ENCODE peak calls at places on chromosomes 4 and X, in eight cellular contexts. One of them, this sample, is unnamed.

GRCh38 chr4:110865611-110866254 is 242.9 kb upstream of the PITX2 start:
- DNase-seq in right lobe of liver: no peak
- DNase-seq in left lung: no peak
- DNase-seq in stimulated activated CD4-positive, alpha-beta T cell treated with anti-CD3 and anti-CD28 coated beads, Interleukin-12 subunit alpha, Interleukin-12 subunit beta, amount 100 ng/mL, for 24 hours: no peak
- DNase-seq in GM23248: peak; percentile 59
- DNase-seq in Peyer's patch: no peak
- DNase-seq in KG1: no peak
- DNase-seq in K562: no peak
- DNase-seq in this sample: peak; percentile 91

GRCh38 chrX:38563006-38563405 is 1.7 kb downstream of the TSPAN7 start:
- DNase-seq in right lobe of liver: no peak
- DNase-seq in left lung: no peak
- DNase-seq in stimulated activated CD4-positive, alpha-beta T cell treated with anti-CD3 and anti-CD28 coated beads, Interleukin-12 subunit alpha, Interleukin-12 subunit beta, amount 100 ng/mL, for 24 hours: no peak
- DNase-seq in GM23248: no peak
- DNase-seq in Peyer's patch: no peak
- DNase-seq in KG1: no peak
- DNase-seq in K562: no peak
- DNase-seq in this sample: peak; percentile 3

GRCh38 chr4:13202731-13203519 is 281.2 kb downstream of the RAB28 start:
- DNase-seq in right lobe of liver: no peak
- DNase-seq in left lung: no peak
- DNase-seq in stimulated activated CD4-positive, alpha-beta T cell treated with anti-CD3 and anti-CD28 coated beads, Interleukin-12 subunit alpha, Interleukin-12 subunit beta, amount 100 ng/mL, for 24 hours: no peak
- DNase-seq in GM23248: no peak
- DNase-seq in Peyer's patch: no peak
- DNase-seq in KG1: no peak
- DNase-seq in K562: no peak
- DNase-seq in this sample: no peak

GRCh38 chrX:149470960-149471359 is 34.1 kb downstream of the IDS start:
- DNase-seq in right lobe of liver: peak; percentile 85
- DNase-seq in left lung: peak; percentile 70
- DNase-seq in stimulated activated CD4-positive, alpha-beta T cell treated with anti-CD3 and anti-CD28 coated beads, Interleukin-12 subunit alpha, Interleukin-12 subunit beta, amount 100 ng/mL, for 24 hours: peak; percentile 47
- DNase-seq in GM23248: peak; percentile 79
- DNase-seq in Peyer's patch: peak; percentile 76
- DNase-seq in KG1: peak; percentile 31
- DNase-seq in K562: peak; percentile 81
- DNase-seq in this sample: peak; percentile 23

GRCh38 chr4:5037553-5038551 is 13.4 kb upstream of the STK32B start:
- DNase-seq in right lobe of liver: no peak
- DNase-seq in left lung: no peak
- DNase-seq in stimulated activated CD4-positive, alpha-beta T cell treated with anti-CD3 and anti-CD28 coated beads, Interleukin-12 subunit alpha, Interleukin-12 subunit beta, amount 100 ng/mL, for 24 hours: no peak
- DNase-seq in GM23248: peak; percentile 92
- DNase-seq in Peyer's patch: no peak
- DNase-seq in KG1: peak; percentile 56
- DNase-seq in K562: no peak
- DNase-seq in this sample: peak; percentile 96

GRCh38 chrX:111652719-111653118 is 28.3 kb upstream of the ALG13 start:
- DNase-seq in right lobe of liver: no peak
- DNase-seq in left lung: no peak
- DNase-seq in stimulated activated CD4-positive, alpha-beta T cell treated with anti-CD3 and anti-CD28 coated beads, Interleukin-12 subunit alpha, Interleukin-12 subunit beta, amount 100 ng/mL, for 24 hours: no peak
- DNase-seq in GM23248: no peak
- DNase-seq in Peyer's patch: no peak
- DNase-seq in KG1: no peak
- DNase-seq in K562: no peak
- DNase-seq in this sample: peak; percentile 17

GRCh38 chrX:31266172-31267076 is 194.6 kb upstream of the FTHL17 start:
- DNase-seq in right lobe of liver: peak; percentile 68
- DNase-seq in left lung: peak; percentile 48
- DNase-seq in stimulated activated CD4-positive, alpha-beta T cell treated with anti-CD3 and anti-CD28 coated beads, Interleukin-12 subunit alpha, Interleukin-12 subunit beta, amount 100 ng/mL, for 24 hours: peak; percentile 0
- DNase-seq in GM23248: peak; percentile 44
- DNase-seq in Peyer's patch: peak; percentile 71
- DNase-seq in KG1: no peak
- DNase-seq in K562: peak; percentile 70
- DNase-seq in this sample: no peak

GRCh38 chr4:8198206-8198905 is 734 bp upstream of the SH3TC1 start:
- DNase-seq in right lobe of liver: peak; percentile 81
- DNase-seq in left lung: peak; percentile 77
- DNase-seq in stimulated activated CD4-positive, alpha-beta T cell treated with anti-CD3 and anti-CD28 coated beads, Interleukin-12 subunit alpha, Interleukin-12 subunit beta, amount 100 ng/mL, for 24 hours: no peak
- DNase-seq in GM23248: no peak
- DNase-seq in Peyer's patch: no peak
- DNase-seq in KG1: peak; percentile 67
- DNase-seq in K562: no peak
- DNase-seq in this sample: no peak

GRCh38 chr4:610411-611261 is 14.7 kb upstream of the PDE6B start:
- DNase-seq in right lobe of liver: no peak
- DNase-seq in left lung: no peak
- DNase-seq in stimulated activated CD4-positive, alpha-beta T cell treated with anti-CD3 and anti-CD28 coated beads, Interleukin-12 subunit alpha, Interleukin-12 subunit beta, amount 100 ng/mL, for 24 hours: no peak
- DNase-seq in GM23248: peak; percentile 63
- DNase-seq in Peyer's patch: no peak
- DNase-seq in KG1: no peak
- DNase-seq in K562: no peak
- DNase-seq in this sample: no peak

GRCh38 chr4:122658818-122659295 is 38.0 kb upstream of the IL21 start:
- DNase-seq in right lobe of liver: no peak
- DNase-seq in left lung: no peak
- DNase-seq in stimulated activated CD4-positive, alpha-beta T cell treated with anti-CD3 and anti-CD28 coated beads, Interleukin-12 subunit alpha, Interleukin-12 subunit beta, amount 100 ng/mL, for 24 hours: no peak
- DNase-seq in GM23248: no peak
- DNase-seq in Peyer's patch: no peak
- DNase-seq in KG1: no peak
- DNase-seq in K562: no peak
- DNase-seq in this sample: no peak

GRCh38 chr4:123444298-123444731 is 47.7 kb downstream of the SPRY1 start:
- DNase-seq in right lobe of liver: no peak
- DNase-seq in left lung: peak; percentile 57
- DNase-seq in stimulated activated CD4-positive, alpha-beta T cell treated with anti-CD3 and anti-CD28 coated beads, Interleukin-12 subunit alpha, Interleukin-12 subunit beta, amount 100 ng/mL, for 24 hours: peak; percentile 7
- DNase-seq in GM23248: no peak
- DNase-seq in Peyer's patch: peak; percentile 56
- DNase-seq in KG1: peak; percentile 61
- DNase-seq in K562: peak; percentile 49
- DNase-seq in this sample: peak; percentile 60

GRCh38 chrX:119468930-119469635 is 839 bp downstream of the SLC25A5 start:
- DNase-seq in right lobe of liver: peak; percentile 89
- DNase-seq in left lung: peak; percentile 89
- DNase-seq in stimulated activated CD4-positive, alpha-beta T cell treated with anti-CD3 and anti-CD28 coated beads, Interleukin-12 subunit alpha, Interleukin-12 subunit beta, amount 100 ng/mL, for 24 hours: peak; percentile 82
- DNase-seq in GM23248: peak; percentile 90
- DNase-seq in Peyer's patch: peak; percentile 93
- DNase-seq in KG1: peak; percentile 45
- DNase-seq in K562: peak; percentile 73
- DNase-seq in this sample: peak; percentile 68

GRCh38 chrX:21382715-21383114 is 8.5 kb downstream of the CNKSR2 start:
- DNase-seq in right lobe of liver: no peak
- DNase-seq in left lung: no peak
- DNase-seq in stimulated activated CD4-positive, alpha-beta T cell treated with anti-CD3 and anti-CD28 coated beads, Interleukin-12 subunit alpha, Interleukin-12 subunit beta, amount 100 ng/mL, for 24 hours: no peak
- DNase-seq in GM23248: peak; percentile 26
- DNase-seq in Peyer's patch: no peak
- DNase-seq in KG1: no peak
- DNase-seq in K562: no peak
- DNase-seq in this sample: no peak

GRCh38 chr4:87108142-87108546 is 112.3 kb downstream of the KLHL8 start:
- DNase-seq in right lobe of liver: no peak
- DNase-seq in left lung: peak; percentile 44
- DNase-seq in stimulated activated CD4-positive, alpha-beta T cell treated with anti-CD3 and anti-CD28 coated beads, Interleukin-12 subunit alpha, Interleukin-12 subunit beta, amount 100 ng/mL, for 24 hours: no peak
- DNase-seq in GM23248: peak; percentile 91
- DNase-seq in Peyer's patch: no peak
- DNase-seq in KG1: no peak
- DNase-seq in K562: no peak
- DNase-seq in this sample: peak; percentile 67

GRCh38 chr4:6343950-6344408 is 74.3 kb downstream of the WFS1 start:
- DNase-seq in right lobe of liver: peak; percentile 45
- DNase-seq in left lung: no peak
- DNase-seq in stimulated activated CD4-positive, alpha-beta T cell treated with anti-CD3 and anti-CD28 coated beads, Interleukin-12 subunit alpha, Interleukin-12 subunit beta, amount 100 ng/mL, for 24 hours: no peak
- DNase-seq in GM23248: peak; percentile 83
- DNase-seq in Peyer's patch: no peak
- DNase-seq in KG1: no peak
- DNase-seq in K562: peak; percentile 34
- DNase-seq in this sample: peak; percentile 69

GRCh38 chr4:124803641-124804040 is 91.1 kb upstream of the ANKRD50 start:
- DNase-seq in right lobe of liver: no peak
- DNase-seq in left lung: no peak
- DNase-seq in stimulated activated CD4-positive, alpha-beta T cell treated with anti-CD3 and anti-CD28 coated beads, Interleukin-12 subunit alpha, Interleukin-12 subunit beta, amount 100 ng/mL, for 24 hours: no peak
- DNase-seq in GM23248: peak; percentile 40
- DNase-seq in Peyer's patch: no peak
- DNase-seq in KG1: no peak
- DNase-seq in K562: no peak
- DNase-seq in this sample: peak; percentile 73

GRCh38 chr4:41060352-41061318 is 153.7 kb downstream of the APBB2 start:
- DNase-seq in right lobe of liver: no peak
- DNase-seq in left lung: no peak
- DNase-seq in stimulated activated CD4-positive, alpha-beta T cell treated with anti-CD3 and anti-CD28 coated beads, Interleukin-12 subunit alpha, Interleukin-12 subunit beta, amount 100 ng/mL, for 24 hours: no peak
- DNase-seq in GM23248: peak; percentile 62
- DNase-seq in Peyer's patch: no peak
- DNase-seq in KG1: no peak
- DNase-seq in K562: no peak
- DNase-seq in this sample: no peak

GRCh38 chrX:150058728-150059127 is 120.4 kb upstream of the EOLA2 start:
- DNase-seq in right lobe of liver: no peak
- DNase-seq in left lung: no peak
- DNase-seq in stimulated activated CD4-positive, alpha-beta T cell treated with anti-CD3 and anti-CD28 coated beads, Interleukin-12 subunit alpha, Interleukin-12 subunit beta, amount 100 ng/mL, for 24 hours: no peak
- DNase-seq in GM23248: no peak
- DNase-seq in Peyer's patch: no peak
- DNase-seq in KG1: no peak
- DNase-seq in K562: no peak
- DNase-seq in this sample: peak; percentile 18

GRCh38 chr4:150216725-150217124 is 138.5 kb downstream of the DCLK2 start:
- DNase-seq in right lobe of liver: no peak
- DNase-seq in left lung: no peak
- DNase-seq in stimulated activated CD4-positive, alpha-beta T cell treated with anti-CD3 and anti-CD28 coated beads, Interleukin-12 subunit alpha, Interleukin-12 subunit beta, amount 100 ng/mL, for 24 hours: no peak
- DNase-seq in GM23248: no peak
- DNase-seq in Peyer's patch: no peak
- DNase-seq in KG1: no peak
- DNase-seq in K562: no peak
- DNase-seq in this sample: no peak

GRCh38 chrX:1597345-1598020 is 6.1 kb downstream of the AKAP17A start:
- DNase-seq in right lobe of liver: peak; percentile 32
- DNase-seq in left lung: no peak
- DNase-seq in stimulated activated CD4-positive, alpha-beta T cell treated with anti-CD3 and anti-CD28 coated beads, Interleukin-12 subunit alpha, Interleukin-12 subunit beta, amount 100 ng/mL, for 24 hours: no peak
- DNase-seq in GM23248: no peak
- DNase-seq in Peyer's patch: no peak
- DNase-seq in KG1: no peak
- DNase-seq in K562: no peak
- DNase-seq in this sample: no peak

GRCh38 chrX:110315541-110315940 is 2.3 kb downstream of the AMMECR1 start:
- DNase-seq in right lobe of liver: no peak
- DNase-seq in left lung: no peak
- DNase-seq in stimulated activated CD4-positive, alpha-beta T cell treated with anti-CD3 and anti-CD28 coated beads, Interleukin-12 subunit alpha, Interleukin-12 subunit beta, amount 100 ng/mL, for 24 hours: no peak
- DNase-seq in GM23248: peak; percentile 37
- DNase-seq in Peyer's patch: no peak
- DNase-seq in KG1: no peak
- DNase-seq in K562: no peak
- DNase-seq in this sample: no peak

GRCh38 chr4:144338148-144338547 is 197.6 kb upstream of the GYPA start:
- DNase-seq in right lobe of liver: no peak
- DNase-seq in left lung: no peak
- DNase-seq in stimulated activated CD4-positive, alpha-beta T cell treated with anti-CD3 and anti-CD28 coated beads, Interleukin-12 subunit alpha, Interleukin-12 subunit beta, amount 100 ng/mL, for 24 hours: no peak
- DNase-seq in GM23248: no peak
- DNase-seq in Peyer's patch: no peak
- DNase-seq in KG1: no peak
- DNase-seq in K562: no peak
- DNase-seq in this sample: no peak

GRCh38 chr4:53804719-53805118 is 213.4 kb upstream of the LNX1 start:
- DNase-seq in right lobe of liver: peak; percentile 69
- DNase-seq in left lung: peak; percentile 46
- DNase-seq in stimulated activated CD4-positive, alpha-beta T cell treated with anti-CD3 and anti-CD28 coated beads, Interleukin-12 subunit alpha, Interleukin-12 subunit beta, amount 100 ng/mL, for 24 hours: peak; percentile 26
- DNase-seq in GM23248: peak; percentile 20
- DNase-seq in Peyer's patch: peak; percentile 59
- DNase-seq in KG1: peak; percentile 21
- DNase-seq in K562: peak; percentile 36
- DNase-seq in this sample: peak; percentile 34

GRCh38 chrX:66601522-66601921 is 37.4 kb downstream of the EDA2R start:
- DNase-seq in right lobe of liver: no peak
- DNase-seq in left lung: no peak
- DNase-seq in stimulated activated CD4-positive, alpha-beta T cell treated with anti-CD3 and anti-CD28 coated beads, Interleukin-12 subunit alpha, Interleukin-12 subunit beta, amount 100 ng/mL, for 24 hours: no peak
- DNase-seq in GM23248: no peak
- DNase-seq in Peyer's patch: no peak
- DNase-seq in KG1: no peak
- DNase-seq in K562: no peak
- DNase-seq in this sample: no peak

GRCh38 chr4:68375667-68376559 is 26.0 kb upstream of the YTHDC1 start:
- DNase-seq in right lobe of liver: peak; percentile 60
- DNase-seq in left lung: no peak
- DNase-seq in stimulated activated CD4-positive, alpha-beta T cell treated with anti-CD3 and anti-CD28 coated beads, Interleukin-12 subunit alpha, Interleukin-12 subunit beta, amount 100 ng/mL, for 24 hours: peak; percentile 4
- DNase-seq in GM23248: peak; percentile 79
- DNase-seq in Peyer's patch: no peak
- DNase-seq in KG1: peak; percentile 13
- DNase-seq in K562: peak; percentile 9
- DNase-seq in this sample: peak; percentile 69

GRCh38 chr4:141002323-141002805 is 130.9 kb downstream of the RNF150 start:
- DNase-seq in right lobe of liver: no peak
- DNase-seq in left lung: no peak
- DNase-seq in stimulated activated CD4-positive, alpha-beta T cell treated with anti-CD3 and anti-CD28 coated beads, Interleukin-12 subunit alpha, Interleukin-12 subunit beta, amount 100 ng/mL, for 24 hours: no peak
- DNase-seq in GM23248: peak; percentile 56
- DNase-seq in Peyer's patch: no peak
- DNase-seq in KG1: no peak
- DNase-seq in K562: no peak
- DNase-seq in this sample: peak; percentile 97

GRCh38 chr4:86935833-86936721 is 1.3 kb downstream of the AFF1 start:
- DNase-seq in right lobe of liver: peak; percentile 72
- DNase-seq in left lung: peak; percentile 74
- DNase-seq in stimulated activated CD4-positive, alpha-beta T cell treated with anti-CD3 and anti-CD28 coated beads, Interleukin-12 subunit alpha, Interleukin-12 subunit beta, amount 100 ng/mL, for 24 hours: peak; percentile 57
- DNase-seq in GM23248: peak; percentile 80
- DNase-seq in Peyer's patch: peak; percentile 82
- DNase-seq in KG1: peak; percentile 84
- DNase-seq in K562: peak; percentile 63
- DNase-seq in this sample: peak; percentile 65

GRCh38 chr4:23373269-23373668 is 516.6 kb downstream of the PPARGC1A start:
- DNase-seq in right lobe of liver: no peak
- DNase-seq in left lung: peak; percentile 81
- DNase-seq in stimulated activated CD4-positive, alpha-beta T cell treated with anti-CD3 and anti-CD28 coated beads, Interleukin-12 subunit alpha, Interleukin-12 subunit beta, amount 100 ng/mL, for 24 hours: peak; percentile 2
- DNase-seq in GM23248: no peak
- DNase-seq in Peyer's patch: no peak
- DNase-seq in KG1: no peak
- DNase-seq in K562: peak; percentile 26
- DNase-seq in this sample: peak; percentile 36

GRCh38 chr4:20992002-20992401 is 291.7 kb downstream of the PACRGL start:
- DNase-seq in right lobe of liver: no peak
- DNase-seq in left lung: no peak
- DNase-seq in stimulated activated CD4-positive, alpha-beta T cell treated with anti-CD3 and anti-CD28 coated beads, Interleukin-12 subunit alpha, Interleukin-12 subunit beta, amount 100 ng/mL, for 24 hours: no peak
- DNase-seq in GM23248: no peak
- DNase-seq in Peyer's patch: no peak
- DNase-seq in KG1: no peak
- DNase-seq in K562: no peak
- DNase-seq in this sample: peak; percentile 11

GRCh38 chr4:38327174-38327573 is 336.8 kb upstream of the KLF3 start:
- DNase-seq in right lobe of liver: no peak
- DNase-seq in left lung: no peak
- DNase-seq in stimulated activated CD4-positive, alpha-beta T cell treated with anti-CD3 and anti-CD28 coated beads, Interleukin-12 subunit alpha, Interleukin-12 subunit beta, amount 100 ng/mL, for 24 hours: no peak
- DNase-seq in GM23248: no peak
- DNase-seq in Peyer's patch: no peak
- DNase-seq in KG1: no peak
- DNase-seq in K562: no peak
- DNase-seq in this sample: no peak

GRCh38 chr4:71194454-71194853 is 144.4 kb upstream of the SLC4A4 start:
- DNase-seq in right lobe of liver: no peak
- DNase-seq in left lung: no peak
- DNase-seq in stimulated activated CD4-positive, alpha-beta T cell treated with anti-CD3 and anti-CD28 coated beads, Interleukin-12 subunit alpha, Interleukin-12 subunit beta, amount 100 ng/mL, for 24 hours: no peak
- DNase-seq in GM23248: no peak
- DNase-seq in Peyer's patch: no peak
- DNase-seq in KG1: no peak
- DNase-seq in K562: no peak
- DNase-seq in this sample: no peak

GRCh38 chr4:46856347-46856746 is 52.7 kb downstream of the COX7B2 start:
- DNase-seq in right lobe of liver: no peak
- DNase-seq in left lung: no peak
- DNase-seq in stimulated activated CD4-positive, alpha-beta T cell treated with anti-CD3 and anti-CD28 coated beads, Interleukin-12 subunit alpha, Interleukin-12 subunit beta, amount 100 ng/mL, for 24 hours: no peak
- DNase-seq in GM23248: no peak
- DNase-seq in Peyer's patch: no peak
- DNase-seq in KG1: no peak
- DNase-seq in K562: no peak
- DNase-seq in this sample: no peak

GRCh38 chrX:148804579-148804978 is 304.2 kb downstream of the AFF2 start:
- DNase-seq in right lobe of liver: no peak
- DNase-seq in left lung: no peak
- DNase-seq in stimulated activated CD4-positive, alpha-beta T cell treated with anti-CD3 and anti-CD28 coated beads, Interleukin-12 subunit alpha, Interleukin-12 subunit beta, amount 100 ng/mL, for 24 hours: no peak
- DNase-seq in GM23248: peak; percentile 14
- DNase-seq in Peyer's patch: no peak
- DNase-seq in KG1: no peak
- DNase-seq in K562: no peak
- DNase-seq in this sample: no peak

GRCh38 chr4:163591614-163592020 is 97.1 kb downstream of the TMA16 start:
- DNase-seq in right lobe of liver: no peak
- DNase-seq in left lung: no peak
- DNase-seq in stimulated activated CD4-positive, alpha-beta T cell treated with anti-CD3 and anti-CD28 coated beads, Interleukin-12 subunit alpha, Interleukin-12 subunit beta, amount 100 ng/mL, for 24 hours: no peak
- DNase-seq in GM23248: no peak
- DNase-seq in Peyer's patch: no peak
- DNase-seq in KG1: no peak
- DNase-seq in K562: no peak
- DNase-seq in this sample: no peak